ENCODE peak calls at places on chromosomes 11 and 22, in ten cellular contexts. X is NCI-H460; Y is H54; Q is HFFc6; B is GM13976; T is RWPE1; P is stimulated activated naive CD4-positive, alpha-beta T cell; U is RKO; L is pancreas; H is CD4-positive, alpha-beta T cell. D is an unnamed sample.

GRCh38 chr22:19805821-19806212 is 45.2 kb downstream of the TBX1 start:
- DNase-seq in T (peak; percentile 45), L (no peak), U (no peak), B (no peak), Y (peak; percentile 34), X (no peak), P (no peak), Q (no peak), H (no peak), D (no peak)

GRCh38 chr11:33801821-33802413 is 27.6 kb upstream of the FBXO3 start:
- DNase-seq in U (no peak), B (no peak), Q (no peak), X (no peak), Y (no peak), P (no peak), H (no peak), L (no peak), T (no peak), D (no peak)

GRCh38 chr11:33936745-33937612 is 45.1 kb upstream of the LMO2 start:
- DNase-seq in Q (peak; percentile 4), L (no peak), P (no peak), X (no peak), U (no peak), T (no peak), Y (peak; percentile 29), B (no peak), H (no peak), D (no peak)

GRCh38 chr11:78654071-78654470 is 79.4 kb upstream of the NARS2 start:
- DNase-seq in Y (no peak), T (no peak), B (no peak), U (no peak), X (no peak), P (no peak), H (no peak), L (no peak), Q (no peak), D (no peak)

GRCh38 chr11:110858556-110858921 is 146.3 kb upstream of the ARHGAP20 start:
- DNase-seq in Q (no peak), P (no peak), H (no peak), L (no peak), X (no peak), U (no peak), T (no peak), Y (no peak), B (no peak), D (no peak)

GRCh38 chr22:39292002-39292401 is 27.4 kb downstream of the RPL3 start:
- DNase-seq in B (no peak), L (peak; percentile 77), U (no peak), T (no peak), H (no peak), Y (no peak), Q (no peak), P (no peak), X (no peak), D (no peak)

GRCh38 chr22:46908641-46909107 is 146.2 kb downstream of the TBC1D22A start:
- DNase-seq in Q (no peak), U (no peak), T (no peak), H (no peak), B (peak; percentile 24), X (no peak), L (no peak), P (no peak), Y (no peak), D (no peak)

GRCh38 chr22:30290679-30291333 is 1.5 kb upstream of the CASTOR1 start:
- DNase-seq in X (peak; percentile 42), H (no peak), L (peak; percentile 82), U (peak; percentile 24), P (no peak), T (peak; percentile 64), B (no peak), Q (peak; percentile 36), Y (peak; percentile 52), D (no peak)

GRCh38 chr11:57399221-57399620 is 8.8 kb upstream of the PRG2 start:
- DNase-seq in Q (no peak), H (no peak), B (no peak), Y (no peak), X (no peak), U (peak; percentile 52), P (no peak), L (no peak), T (peak; percentile 64), D (no peak)

GRCh38 chr11:7576671-7577225 is 62.9 kb downstream of the PPFIBP2 start:
- DNase-seq in B (no peak), X (no peak), P (no peak), T (no peak), L (no peak), H (no peak), Q (no peak), Y (no peak), U (no peak), D (no peak)

GRCh38 chr11:71215372-71215965 is 36.9 kb downstream of the SHANK2 start:
- DNase-seq in X (no peak), Y (no peak), T (no peak), L (peak; percentile 20), H (no peak), U (no peak), B (no peak), Q (no peak), P (no peak), D (no peak)

GRCh38 chr11:38019072-38019775 is 1421.2 kb upstream of the RAG2 start:
- DNase-seq in H (no peak), Y (peak; percentile 11), X (no peak), P (no peak), U (no peak), B (no peak), Q (no peak), L (no peak), T (peak; percentile 68), D (no peak)

GRCh38 chr11:60334005-60334620 is 7.1 kb downstream of the MS4A6E start:
- DNase-seq in U (peak; percentile 76), T (peak; percentile 57), B (peak; percentile 64), X (peak; percentile 32), Q (peak; percentile 33), L (peak; percentile 60), Y (peak; percentile 19), P (peak; percentile 50), H (peak; percentile 42), D (peak; percentile 89)

GRCh38 chr11:107998761-107999160 is 9.9 kb upstream of the CUL5 start:
- DNase-seq in B (no peak), T (no peak), Q (no peak), Y (no peak), U (no peak), H (no peak), L (no peak), P (no peak), X (no peak), D (no peak)

GRCh38 chr11:128512478-128513127 is 74.8 kb downstream of the ETS1 start:
- DNase-seq in H (no peak), T (no peak), B (no peak), Q (no peak), U (no peak), X (no peak), P (peak; percentile 68), L (no peak), Y (no peak), D (no peak)

GRCh38 chr22:37201066-37201820 is 11.0 kb downstream of the SSTR3 start:
- DNase-seq in Q (no peak), H (no peak), B (no peak), Y (no peak), X (no peak), L (peak; percentile 25), T (no peak), P (no peak), U (no peak), D (no peak)